ENCODE peak calls at places on chromosomes 2 and 18, in five cellular contexts. V is mammary epithelial cell, Z is lower lobe of right lung, X is right atrium auricular region, C is brain microvascular endothelial cell. N is an unnamed sample. For H3K36me3, the result is how much of the 10 kb centered on the place peaks cover.

GRCh38 chr2:177625744-177626655 is 233.4 kb downstream of the AGPS start:
- DNase-seq in C (no peak), X (no peak), Z (no peak), V (no peak), N (no peak)

GRCh38 chr2:85843543-85843942 is 45.2 kb downstream of the ST3GAL5 start:
- DNase-seq in C (no peak), X (peak), Z (no peak), V (no peak), N (peak)

GRCh38 chr2:98471402-98472131 is 26.9 kb downstream of the INPP4A start:
- DNase-seq in C (no peak), X (no peak), V (no peak), Z (no peak), N (no peak)

GRCh38 chr18:8661754-8662573 is 43.4 kb upstream of the MTCL1 start:
- DNase-seq in C (peak), Z (no peak), X (no peak), V (peak), N (peak)

GRCh38 chr2:70596293-70596692 is 42.7 kb upstream of the TGFA start:
- DNase-seq in X (no peak), V (peak), C (no peak), Z (no peak), N (no peak)

GRCh38 chr2:190413421-190413820 is 5.3 kb downstream of the MFSD6 start:
- DNase-seq in Z (no peak), X (no peak), C (no peak), V (peak), N (no peak)

GRCh38 chr18:6219116-6219717 is 195.5 kb downstream of the L3MBTL4 start:
- DNase-seq in Z (no peak), V (no peak), C (peak), X (no peak), N (peak)

GRCh38 chr2:105540642-105541041 is 141.8 kb upstream of the FHL2 start:
- DNase-seq in C (no peak), Z (no peak), V (no peak), X (peak), N (no peak)

GRCh38 chr2:172806426-172807008 is 70.9 kb downstream of the RAPGEF4 start:
- DNase-seq in X (no peak), Z (no peak), V (no peak), C (peak), N (peak)

GRCh38 chr2:31216734-31217133 is 581 bp downstream of the CAPN14 start:
- DNase-seq in V (no peak), X (peak), C (no peak), Z (no peak), N (no peak)

GRCh38 chr2:219297766-219298456 is 11.3 kb downstream of the PTPRN start:
- DNase-seq in V (no peak), C (no peak), Z (no peak), X (no peak), N (peak)

GRCh38 chr2:31980674-31981356 is 30.0 kb downstream of the MEMO1 start:
- DNase-seq in Z (no peak), C (peak), V (no peak), X (no peak), N (peak)

GRCh38 chr2:239790721-239791120 is 234.4 kb downstream of the NDUFA10 start:
- DNase-seq in X (no peak), C (no peak), Z (peak), V (no peak), N (no peak)

GRCh38 chr2:208326016-208326415 is 60.0 kb downstream of the PIKFYVE start:
- DNase-seq in X (no peak), Z (no peak), V (no peak), C (no peak), N (no peak)

GRCh38 chr2:231714639-231715498 is 6.5 kb downstream of the PTMA start:
- DNase-seq in C (peak), Z (peak), X (no peak), V (peak), N (peak)

GRCh38 chr2:240355001-240355891 is 80.2 kb upstream of the GPC1 start:
- DNase-seq in V (peak), X (no peak), C (no peak), Z (peak), N (no peak)

GRCh38 chr2:231761735-231762134 is 19.3 kb downstream of the PDE6D start:
- DNase-seq in X (no peak), V (no peak), C (no peak), Z (no peak), N (no peak)

GRCh38 chr2:173124441-173124840 is 48.8 kb downstream of the MAP3K20 start:
- DNase-seq in C (no peak), V (peak), X (no peak), Z (no peak), N (no peak)

GRCh38 chr2:204012081-204012653 is 75.6 kb downstream of the ICOS start:
- DNase-seq in C (no peak), X (no peak), Z (no peak), V (peak), N (no peak)

GRCh38 chr2:105103481-105103880 is 65.6 kb downstream of the MRPS9 start:
- DNase-seq in X (no peak), Z (no peak), V (no peak), C (no peak), N (peak)

GRCh38 chr2:38245114-38245641 is 131.9 kb downstream of the ATL2 start:
- DNase-seq in X (no peak), V (peak), Z (no peak), C (no peak), N (no peak)

GRCh38 chr2:74179063-74179865 is 585 bp upstream of the MOB1A start:
- DNase-seq in C (no peak), Z (no peak), X (peak), V (no peak), N (peak)

GRCh38 chr2:110878150-110878549 is 145.8 kb downstream of the ACOXL start:
- DNase-seq in C (no peak), V (no peak), X (no peak), Z (no peak), N (no peak)

GRCh38 chr2:167484875-167485274 is 596.6 kb downstream of the XIRP2 start:
- DNase-seq in C (no peak), Z (no peak), X (no peak), V (no peak), N (no peak)

GRCh38 chr2:216497808-216498366 is 757 bp upstream of the RPL37A start:
- DNase-seq in X (no peak), V (no peak), C (no peak), Z (no peak), N (no peak)

GRCh38 chr2:113229795-113230194 is 48.9 kb downstream of the PAX8 start:
- DNase-seq in V (no peak), C (no peak), Z (no peak), X (no peak), N (no peak)

GRCh38 chr2:17780546-17780945 is 26.6 kb downstream of the GEN1 start:
- DNase-seq in C (no peak), Z (no peak), V (no peak), X (no peak), N (no peak)

GRCh38 chr2:138500592-138501426 is 761 bp upstream of the SPOPL start:
- DNase-seq in C (no peak), V (no peak), X (no peak), Z (no peak), N (no peak)

GRCh38 chr18:22483407-22483806 is 65.7 kb upstream of the CTAGE1 start:
- DNase-seq in C (no peak), X (no peak), V (no peak), Z (no peak), N (no peak)

DNA sequence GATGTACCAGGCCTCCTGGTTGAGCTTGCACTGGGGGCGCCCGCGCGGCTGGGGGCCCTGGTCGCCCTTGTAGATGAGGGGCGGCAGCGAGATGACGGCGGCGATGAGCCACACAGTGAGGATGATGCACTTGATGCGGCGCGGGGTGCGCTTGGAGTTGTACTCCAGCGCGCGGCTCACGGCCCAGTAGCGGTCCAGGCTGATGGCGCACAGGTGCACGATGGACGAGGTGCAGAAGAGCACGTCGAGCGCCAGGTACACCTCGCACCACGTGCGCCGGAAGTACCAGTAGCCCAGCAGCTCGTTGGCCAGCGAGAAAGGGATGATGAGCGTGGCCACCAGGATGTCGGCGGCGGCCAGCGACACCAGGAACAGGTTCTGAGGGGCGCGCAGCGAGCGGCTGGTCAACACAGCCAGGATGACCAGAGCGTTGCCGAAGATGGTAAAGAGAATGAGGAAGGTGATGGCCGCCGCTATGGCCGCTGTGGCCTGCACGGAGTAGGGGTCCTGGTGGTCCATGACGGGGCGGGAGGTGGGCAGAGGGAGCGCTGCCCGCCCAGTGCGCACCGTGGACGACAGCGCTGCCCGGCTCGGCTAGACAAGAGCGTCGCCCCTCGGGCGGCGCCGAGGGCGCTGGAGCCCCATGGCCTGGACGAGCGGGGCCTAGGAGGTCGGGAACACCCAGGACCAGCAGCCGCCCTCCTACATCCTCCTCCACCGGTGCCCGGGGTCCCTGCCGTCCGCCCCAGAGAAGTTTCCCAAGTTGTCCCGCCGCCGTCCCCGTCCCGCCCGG is 544 bp downstream of the ADRA2B start:
- DNase-seq in C (no peak), X (no peak), V (no peak), Z (peak), N (no peak)
- H3K4me3 ChIP-seq in C (no peak), X (peak), V (peak), Z (peak), N (peak)

DNA sequence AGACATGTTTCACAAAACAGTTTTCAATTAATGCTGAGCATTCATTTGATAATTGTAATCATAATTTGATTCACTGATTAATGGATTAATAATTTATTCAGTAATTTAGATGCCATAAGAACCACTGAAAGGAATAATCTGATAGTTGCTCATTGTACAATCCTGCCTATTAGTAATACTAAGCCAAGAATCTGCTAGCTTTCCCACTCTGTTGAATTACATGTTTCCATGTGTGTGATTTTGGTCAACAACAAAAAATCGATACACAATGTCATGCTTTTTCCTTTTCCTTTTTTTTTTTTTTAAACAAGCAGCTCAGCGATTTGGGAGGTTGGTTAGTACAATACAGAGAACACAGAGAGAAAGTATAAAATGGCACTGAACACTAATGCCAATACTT is 25.9 kb downstream of the ARL5A start:
- DNase-seq in C (no peak), X (no peak), Z (no peak), V (no peak), N (no peak)
- H3K36me3 ChIP-seq in C (under half), X (under half), Z (half or more), V (under half), N (under half)

DNA sequence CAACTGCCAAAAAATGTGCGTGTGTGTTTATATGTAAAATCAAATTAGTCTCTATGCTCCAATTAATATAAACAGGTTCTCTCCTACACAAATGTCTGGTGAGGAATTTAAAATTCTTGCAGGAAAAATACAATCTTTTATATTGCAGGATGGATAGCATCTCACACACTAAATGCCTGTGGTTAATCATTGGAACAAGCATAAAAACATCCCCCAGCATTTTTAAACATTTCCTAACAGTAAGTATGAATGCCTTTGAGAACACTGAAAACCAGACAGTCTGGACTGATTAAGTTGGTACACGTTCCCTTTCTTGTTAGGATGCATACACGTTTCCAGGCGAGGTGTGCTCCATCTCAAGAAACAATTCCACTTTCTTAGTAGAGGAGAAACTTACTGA is 29.9 kb upstream of the PDE1A start:
- DNase-seq in V (no peak), X (no peak), C (peak), Z (no peak), N (no peak)
- TF ChIP-seq CTCF in V (no peak), X (no peak), C (no peak), Z (no peak), N (no peak)

GRCh38 chr2:229446316-229446715 is 175.2 kb upstream of the PID1 start:
- DNase-seq in Z (no peak), X (no peak), V (no peak), C (no peak), N (no peak)
- H3K4me3 ChIP-seq in Z (no peak), X (no peak), V (no peak), C (no peak), N (no peak)

DNA sequence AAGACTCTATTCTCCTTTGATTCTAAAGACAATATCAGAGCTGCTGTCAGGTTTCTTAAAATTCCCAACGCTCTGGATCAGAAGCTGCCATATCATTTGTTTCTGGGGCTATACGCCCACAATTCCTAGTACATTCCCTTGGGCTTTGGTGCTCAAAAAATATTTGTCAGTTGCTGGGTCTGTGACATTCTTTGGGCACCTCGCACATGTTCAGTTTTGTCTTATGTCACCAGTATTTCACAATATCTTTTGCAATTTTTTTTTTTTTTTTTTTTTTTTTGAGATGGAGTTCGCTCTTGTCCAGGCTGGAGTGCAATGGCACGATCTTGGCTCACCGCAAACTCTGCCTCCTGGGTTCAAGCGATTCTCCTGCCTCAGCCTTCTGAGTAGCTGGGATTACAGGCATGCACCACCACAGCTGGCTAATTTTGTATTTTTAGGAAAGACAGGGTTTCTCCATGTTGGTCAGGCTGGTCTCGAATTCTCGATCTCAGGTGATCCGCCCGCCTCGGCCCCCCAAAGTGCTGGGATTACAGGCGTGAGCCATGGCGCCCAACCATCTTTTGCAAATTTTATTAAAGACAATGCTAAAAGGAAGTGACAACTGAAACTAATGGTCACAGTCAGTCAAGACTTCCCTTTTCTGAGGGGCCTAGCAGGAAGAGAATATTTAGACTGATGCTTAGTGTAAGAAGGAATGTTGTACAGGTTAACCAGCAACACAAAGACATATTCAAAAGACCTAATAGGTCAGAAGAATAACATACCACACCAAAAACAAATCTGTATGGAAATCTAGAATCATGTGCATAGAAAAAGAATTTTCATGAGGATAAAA is 6.8 kb downstream of the ZNF397 start:
- DNase-seq in Z (no peak), V (no peak), X (no peak), C (no peak), N (no peak)
- H3K36me3 ChIP-seq in Z (half or more), V (under half), X (half or more), C (half or more), N (under half)

DNA sequence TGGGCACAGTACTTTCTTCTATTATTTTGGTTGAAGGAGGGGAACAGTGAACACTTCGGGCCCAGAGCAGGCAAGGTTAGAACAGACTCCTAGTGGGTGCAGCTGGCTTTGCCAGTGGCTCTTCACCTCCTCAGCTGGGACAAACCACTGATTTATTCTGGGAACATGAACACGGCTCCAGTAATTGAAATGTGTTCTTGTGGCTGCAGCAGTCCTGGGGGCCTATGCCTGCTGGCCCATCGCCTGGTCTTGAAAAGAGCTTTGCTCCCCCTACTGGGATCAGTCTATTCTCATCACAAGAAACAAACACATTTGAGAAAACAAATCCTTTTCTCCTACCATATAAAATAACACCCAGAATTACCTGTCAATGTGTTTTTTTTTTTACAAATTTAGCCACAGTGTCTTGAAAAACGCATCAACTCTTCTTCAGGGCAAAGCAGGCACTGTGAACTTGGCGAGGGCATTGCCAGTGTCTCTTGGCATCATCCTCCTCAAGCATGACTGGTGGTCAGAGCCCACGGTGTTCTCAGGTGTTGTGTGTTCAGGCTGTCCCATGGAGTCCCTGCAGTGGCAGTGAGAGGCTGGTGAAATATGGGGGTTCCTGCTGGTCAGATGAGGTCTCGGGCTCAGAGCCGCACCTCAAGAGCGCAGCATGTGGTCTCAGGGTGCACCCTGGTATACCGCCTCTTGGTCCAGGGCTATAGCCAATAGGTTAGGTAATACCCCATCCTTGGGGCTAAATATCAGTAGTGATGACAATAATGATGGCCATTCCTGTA is 51.3 kb downstream of the RNF144A start:
- DNase-seq in V (no peak), Z (no peak), C (peak), X (no peak), N (peak)
- TF ChIP-seq CTCF in V (no peak), Z (no peak), C (peak), X (peak), N (peak)